ENCODE peak calls at places on chromosomes 5 and 9, in six cellular contexts. W is colonic mucosa, M is HFFc6, Y is Calu3, F is AG09319, Q is HCT116. G is an unnamed sample.

GRCh38 chr5:134227259-134227658 is 1.4 kb upstream of the PPP2CA start:
- DNase-seq in Y (peak; percentile 63), Q (no peak), W (peak; percentile 57), M (no peak), F (no peak), G (no peak)

GRCh38 chr5:117454716-117455212 is 880.1 kb upstream of the SEMA6A start:
- DNase-seq in W (peak; percentile 80), M (no peak), F (no peak), Q (peak; percentile 62), Y (peak; percentile 87), G (no peak)

GRCh38 chr9:118059520-118060278 is 355.5 kb downstream of the TLR4 start:
- DNase-seq in Y (no peak), Q (no peak), W (no peak), F (no peak), M (no peak), G (no peak)

GRCh38 chr5:178296066-178296465 is 63.5 kb upstream of the PHYKPL start:
- DNase-seq in Y (no peak), M (no peak), F (no peak), W (no peak), Q (no peak), G (no peak)

GRCh38 chr5:111254613-111255012 is 30.4 kb downstream of the CAMK4 start:
- DNase-seq in F (no peak), Q (no peak), Y (peak; percentile 12), M (no peak), W (no peak), G (no peak)

GRCh38 chr5:143896981-143897380 is 85.0 kb downstream of the HMHB1 start:
- DNase-seq in F (no peak), W (no peak), M (peak; percentile 33), Y (no peak), Q (no peak), G (no peak)

GRCh38 chr5:159330131-159330530 is at the start of gene IL12B:
- DNase-seq in F (no peak), W (no peak), M (peak; percentile 19), Y (no peak), Q (no peak), G (no peak)

GRCh38 chr5:58358436-58358835 is 101.5 kb downstream of the PLK2 start:
- DNase-seq in F (no peak), Y (no peak), Q (no peak), W (no peak), M (no peak), G (no peak)

GRCh38 chr5:127936439-127936972 is 147.1 kb upstream of the SLC12A2 start:
- DNase-seq in Q (no peak), M (no peak), W (no peak), F (no peak), Y (peak; percentile 86), G (no peak)

GRCh38 chr5:80187691-80188090 is 68.2 kb downstream of the SERINC5 start:
- DNase-seq in Y (no peak), M (no peak), Q (no peak), F (no peak), W (no peak), G (no peak)

GRCh38 chr5:126054593-126055347 is 368.4 kb upstream of the GRAMD2B start:
- DNase-seq in F (no peak), Q (no peak), W (no peak), M (no peak), Y (no peak), G (no peak)

GRCh38 chr5:135729582-135729879 is 104.9 kb upstream of the SLC25A48 start:
- DNase-seq in M (no peak), F (no peak), Q (no peak), Y (no peak), W (no peak), G (no peak)
- TF ChIP-seq CTCF in M (peak; percentile 58), F (no peak), Q (peak; percentile 46), Y (no peak), W (peak; percentile 34), G (peak; percentile 12)

DNA sequence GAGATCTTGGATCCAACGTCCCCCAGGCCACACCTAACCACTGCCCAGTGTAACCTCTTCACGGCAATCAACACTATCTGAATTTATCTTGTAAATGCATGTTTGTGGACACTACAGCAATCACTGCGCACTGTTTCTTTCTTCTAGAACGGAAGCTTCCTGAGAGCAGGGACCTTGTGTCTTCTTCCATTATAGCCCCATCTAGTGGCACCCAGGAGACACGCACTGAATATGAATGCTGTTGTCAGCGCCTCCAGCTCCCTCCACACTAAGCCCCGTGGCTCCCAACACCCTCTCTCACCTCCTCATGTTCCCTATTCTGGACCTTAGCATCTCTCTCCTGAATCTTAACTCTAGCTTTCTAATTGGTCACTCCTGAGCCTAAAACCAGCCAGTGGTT is 72.7 kb downstream of the SMIM23 start:
- DNase-seq in Y (no peak), W (no peak), F (no peak), M (no peak), Q (no peak), G (no peak)
- TF ChIP-seq CTCF in Y (peak; percentile 25), W (peak; percentile 37), F (peak; percentile 37), M (peak; percentile 73), Q (peak; percentile 65), G (peak; percentile 49)

GRCh38 chr9:19473605-19474004 is 64.8 kb downstream of the ACER2 start:
- DNase-seq in Y (no peak), Q (no peak), M (no peak), F (no peak), W (no peak), G (no peak)
- TF ChIP-seq CTCF in Y (no peak), Q (no peak), M (no peak), F (no peak), W (no peak), G (no peak)

GRCh38 chr9:109302606-109303005 is 18.3 kb downstream of the EPB41L4B start:
- DNase-seq in M (no peak), Y (no peak), Q (no peak), F (no peak), W (no peak), G (no peak)
- TF ChIP-seq CTCF in M (no peak), Y (no peak), Q (no peak), F (no peak), W (no peak), G (no peak)

DNA sequence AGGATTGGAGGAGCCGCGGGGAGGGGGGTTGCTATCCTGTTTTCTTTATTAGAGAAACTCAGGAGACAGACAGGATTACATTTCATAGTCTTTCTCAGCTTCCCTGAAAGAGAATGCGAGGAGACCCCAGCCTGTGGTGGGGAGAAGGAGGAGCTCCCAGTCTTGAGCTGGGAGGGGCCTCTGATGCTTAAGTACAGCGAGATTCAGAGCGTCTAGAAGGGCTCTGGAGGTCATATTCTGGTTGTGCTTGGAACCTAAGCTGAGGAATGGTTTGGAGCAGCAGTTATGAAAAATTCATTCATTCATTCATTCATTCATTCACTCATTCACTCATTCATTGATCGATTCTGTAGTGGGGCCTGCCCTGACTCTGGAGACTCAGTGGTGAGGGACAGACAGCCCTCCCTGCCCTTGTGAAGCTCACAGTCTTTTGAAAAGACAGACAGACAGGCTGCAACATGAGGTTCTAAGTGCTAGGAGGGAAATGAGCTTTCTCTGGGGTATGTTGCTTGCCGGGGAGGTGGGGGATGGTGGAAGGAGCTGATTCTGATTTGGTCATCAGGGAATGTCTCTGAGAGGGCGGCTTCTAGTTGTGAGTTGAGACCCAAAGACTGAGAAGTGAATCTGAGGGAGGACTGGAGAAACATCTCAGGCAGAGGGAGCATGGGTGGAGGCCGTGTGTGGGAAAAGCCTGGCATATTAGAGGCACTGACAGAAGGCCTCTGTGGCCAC is 2.5 kb upstream of the SPRY4 start:
- DNase-seq in Q (no peak), F (peak; percentile 50), M (peak; percentile 92), W (no peak), Y (no peak), G (peak; percentile 80)
- TF ChIP-seq CTCF in Q (no peak), F (peak; percentile 44), M (no peak), W (no peak), Y (no peak), G (peak; percentile 49)

DNA sequence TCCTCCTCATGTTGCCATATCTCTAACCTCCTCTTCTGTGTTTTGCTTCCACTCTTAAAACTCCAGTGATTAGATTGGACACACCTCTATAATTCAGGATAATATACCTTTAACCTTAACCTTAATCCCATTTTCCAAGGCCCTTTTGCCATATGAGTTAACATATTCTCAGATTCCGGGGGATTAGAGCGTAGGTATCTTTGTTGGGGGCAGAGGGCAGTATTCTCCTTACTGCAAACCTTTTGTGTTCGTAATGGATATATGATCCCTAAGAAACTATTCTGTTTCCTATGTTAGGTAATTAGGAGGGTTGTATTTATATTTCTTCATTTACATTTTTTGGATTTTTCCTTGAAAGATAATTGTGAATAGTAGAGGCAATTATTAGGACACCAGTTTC is 99.5 kb downstream of the VPS13A start:
- DNase-seq in F (no peak), W (no peak), Q (no peak), M (no peak), Y (no peak), G (no peak)
- TF ChIP-seq CTCF in F (no peak), W (no peak), Q (peak; percentile 14), M (no peak), Y (no peak), G (no peak)

DNA sequence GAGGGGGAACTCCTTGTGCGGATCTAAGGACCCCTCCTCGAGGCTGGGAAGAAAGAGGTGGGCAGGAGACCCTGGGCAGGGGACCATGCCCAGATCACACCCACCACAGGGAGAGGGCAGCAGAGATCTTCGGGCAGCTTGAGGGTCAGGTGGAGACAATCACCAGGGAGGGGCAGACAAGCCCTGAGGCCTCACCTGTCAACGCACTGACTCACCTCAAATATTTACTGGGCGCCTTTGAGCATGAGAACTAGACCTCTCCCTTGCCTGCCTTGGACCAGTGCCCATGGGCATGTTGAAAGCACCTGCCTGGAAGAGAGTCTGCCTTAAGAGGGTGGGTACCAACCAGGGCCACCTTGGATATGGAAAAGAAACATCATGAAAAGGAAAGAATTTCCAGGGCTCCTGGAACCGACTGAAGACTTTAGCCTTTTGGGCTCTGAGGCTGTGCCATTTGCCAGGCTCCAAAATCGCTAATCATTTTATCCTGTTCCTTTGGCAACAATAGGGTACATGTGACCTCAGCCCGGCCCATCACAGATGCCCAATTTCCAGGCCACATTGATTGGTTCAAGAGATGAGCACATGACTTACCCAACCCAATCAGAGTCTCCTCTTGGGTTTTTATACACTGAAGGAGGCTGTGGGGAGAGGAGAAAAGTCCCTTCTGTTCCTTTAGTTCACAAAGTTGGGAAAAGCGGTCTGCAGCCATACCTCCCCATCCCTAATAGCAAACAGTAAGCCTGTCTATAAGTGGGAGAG is 10.4 kb upstream of the SPINK4 start:
- DNase-seq in F (no peak), Q (peak; percentile 92), M (no peak), W (peak; percentile 97), Y (peak; percentile 91), G (no peak)
- TF ChIP-seq CTCF in F (no peak), Q (peak; percentile 87), M (peak; percentile 24), W (peak; percentile 55), Y (peak; percentile 54), G (no peak)

DNA sequence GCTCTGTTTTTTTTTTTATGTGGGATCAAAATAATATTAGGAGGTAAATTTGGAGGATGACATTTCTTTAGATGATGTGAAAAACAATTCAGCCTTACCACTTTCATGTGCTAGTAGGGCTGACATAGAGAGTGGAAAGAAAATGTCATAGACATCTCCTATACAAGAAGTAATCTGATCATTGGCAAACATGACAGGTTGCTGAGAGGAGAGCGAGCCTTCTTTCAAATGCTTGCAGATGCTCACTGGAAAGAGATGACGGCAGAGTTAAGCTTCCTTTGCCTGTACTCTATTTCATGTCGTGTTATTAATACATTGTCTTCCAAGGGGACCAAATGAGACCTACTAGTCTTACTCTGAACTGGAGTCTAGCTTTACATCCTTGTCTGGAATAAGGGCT is 160.1 kb upstream of the DAP start:
- DNase-seq in F (no peak), M (no peak), W (no peak), Y (no peak), Q (no peak), G (no peak)
- TF ChIP-seq CTCF in F (no peak), M (no peak), W (no peak), Y (no peak), Q (no peak), G (no peak)

GRCh38 chr9:138100711-138101349 is 223.2 kb downstream of the CACNA1B start:
- DNase-seq in F (no peak), W (peak; percentile 9), Y (no peak), Q (no peak), M (no peak), G (no peak)
- TF ChIP-seq CTCF in F (no peak), W (no peak), Y (no peak), Q (peak; percentile 36), M (no peak), G (no peak)